ENCODE peak calls at places on chromosomes 1 and 21, in five cellular contexts. One of them, this sample, is unnamed.

GRCh38 chr1:63774617-63775417 is 1.0 kb downstream of the ROR1 start:
- DNase-seq in posterior cingulate gyrus: peak
- DNase-seq in GM12878: no peak
- DNase-seq in AG04450: no peak
- DNase-seq in stimulated activated CD4-positive, alpha-beta T cell treated with anti-CD3 and anti-CD28 coated beads, Interleukin-12 subunit alpha, Interleukin-12 subunit beta, amount 100 ng/mL, for 4 hours: peak
- DNase-seq in this sample: peak

GRCh38 chr21:38229260-38229877 is 27.4 kb upstream of the KCNJ15 start:
- DNase-seq in posterior cingulate gyrus: no peak
- DNase-seq in GM12878: no peak
- DNase-seq in AG04450: no peak
- DNase-seq in stimulated activated CD4-positive, alpha-beta T cell treated with anti-CD3 and anti-CD28 coated beads, Interleukin-12 subunit alpha, Interleukin-12 subunit beta, amount 100 ng/mL, for 4 hours: no peak
- DNase-seq in this sample: no peak

GRCh38 chr1:204126941-204127340 is 24.9 kb downstream of the ETNK2 start:
- DNase-seq in posterior cingulate gyrus: no peak
- DNase-seq in GM12878: no peak
- DNase-seq in AG04450: no peak
- DNase-seq in stimulated activated CD4-positive, alpha-beta T cell treated with anti-CD3 and anti-CD28 coated beads, Interleukin-12 subunit alpha, Interleukin-12 subunit beta, amount 100 ng/mL, for 4 hours: no peak
- DNase-seq in this sample: no peak

GRCh38 chr21:44931501-44932365 is 8.1 kb upstream of the SLX9 start:
- DNase-seq in posterior cingulate gyrus: no peak
- DNase-seq in GM12878: no peak
- DNase-seq in AG04450: no peak
- DNase-seq in stimulated activated CD4-positive, alpha-beta T cell treated with anti-CD3 and anti-CD28 coated beads, Interleukin-12 subunit alpha, Interleukin-12 subunit beta, amount 100 ng/mL, for 4 hours: no peak
- DNase-seq in this sample: no peak

GRCh38 chr21:45142469-45142868 is 68.1 kb downstream of the ADARB1 start:
- DNase-seq in posterior cingulate gyrus: no peak
- DNase-seq in GM12878: no peak
- DNase-seq in AG04450: no peak
- DNase-seq in stimulated activated CD4-positive, alpha-beta T cell treated with anti-CD3 and anti-CD28 coated beads, Interleukin-12 subunit alpha, Interleukin-12 subunit beta, amount 100 ng/mL, for 4 hours: no peak
- DNase-seq in this sample: no peak

GRCh38 chr1:152251391-152251790 is 27.4 kb upstream of the HRNR start:
- DNase-seq in posterior cingulate gyrus: no peak
- DNase-seq in GM12878: no peak
- DNase-seq in AG04450: no peak
- DNase-seq in stimulated activated CD4-positive, alpha-beta T cell treated with anti-CD3 and anti-CD28 coated beads, Interleukin-12 subunit alpha, Interleukin-12 subunit beta, amount 100 ng/mL, for 4 hours: no peak
- DNase-seq in this sample: no peak

GRCh38 chr1:11540773-11541160 is 61.8 kb downstream of the DISP3 start:
- DNase-seq in posterior cingulate gyrus: peak
- DNase-seq in GM12878: no peak
- DNase-seq in AG04450: no peak
- DNase-seq in stimulated activated CD4-positive, alpha-beta T cell treated with anti-CD3 and anti-CD28 coated beads, Interleukin-12 subunit alpha, Interleukin-12 subunit beta, amount 100 ng/mL, for 4 hours: no peak
- DNase-seq in this sample: no peak

GRCh38 chr1:173318788-173319187 is 111.7 kb upstream of the TNFSF4 start:
- DNase-seq in posterior cingulate gyrus: no peak
- DNase-seq in GM12878: no peak
- DNase-seq in AG04450: no peak
- DNase-seq in stimulated activated CD4-positive, alpha-beta T cell treated with anti-CD3 and anti-CD28 coated beads, Interleukin-12 subunit alpha, Interleukin-12 subunit beta, amount 100 ng/mL, for 4 hours: no peak
- DNase-seq in this sample: no peak

GRCh38 chr1:160373696-160374095 is 6.8 kb downstream of the NHLH1 start:
- DNase-seq in posterior cingulate gyrus: no peak
- DNase-seq in GM12878: no peak
- DNase-seq in AG04450: no peak
- DNase-seq in stimulated activated CD4-positive, alpha-beta T cell treated with anti-CD3 and anti-CD28 coated beads, Interleukin-12 subunit alpha, Interleukin-12 subunit beta, amount 100 ng/mL, for 4 hours: no peak
- DNase-seq in this sample: no peak

GRCh38 chr21:16194851-16195251 is 465.1 kb downstream of the USP25 start:
- DNase-seq in posterior cingulate gyrus: no peak
- DNase-seq in GM12878: no peak
- DNase-seq in AG04450: no peak
- DNase-seq in stimulated activated CD4-positive, alpha-beta T cell treated with anti-CD3 and anti-CD28 coated beads, Interleukin-12 subunit alpha, Interleukin-12 subunit beta, amount 100 ng/mL, for 4 hours: no peak
- DNase-seq in this sample: no peak

GRCh38 chr1:9326596-9326995 is 33.9 kb downstream of the SPSB1 start:
- DNase-seq in posterior cingulate gyrus: no peak
- DNase-seq in GM12878: no peak
- DNase-seq in AG04450: peak
- DNase-seq in stimulated activated CD4-positive, alpha-beta T cell treated with anti-CD3 and anti-CD28 coated beads, Interleukin-12 subunit alpha, Interleukin-12 subunit beta, amount 100 ng/mL, for 4 hours: no peak
- DNase-seq in this sample: no peak

GRCh38 chr1:192053661-192054060 is 104.6 kb upstream of the RGS18 start:
- DNase-seq in posterior cingulate gyrus: no peak
- DNase-seq in GM12878: no peak
- DNase-seq in AG04450: no peak
- DNase-seq in stimulated activated CD4-positive, alpha-beta T cell treated with anti-CD3 and anti-CD28 coated beads, Interleukin-12 subunit alpha, Interleukin-12 subunit beta, amount 100 ng/mL, for 4 hours: no peak
- DNase-seq in this sample: no peak

GRCh38 chr21:29360799-29361765 is 62.4 kb downstream of the BACH1 start:
- DNase-seq in posterior cingulate gyrus: no peak
- DNase-seq in GM12878: no peak
- DNase-seq in AG04450: no peak
- DNase-seq in stimulated activated CD4-positive, alpha-beta T cell treated with anti-CD3 and anti-CD28 coated beads, Interleukin-12 subunit alpha, Interleukin-12 subunit beta, amount 100 ng/mL, for 4 hours: no peak
- DNase-seq in this sample: no peak

GRCh38 chr1:971751-972506 is 5.6 kb downstream of the PLEKHN1 start:
- DNase-seq in posterior cingulate gyrus: no peak
- DNase-seq in GM12878: no peak
- DNase-seq in AG04450: no peak
- DNase-seq in stimulated activated CD4-positive, alpha-beta T cell treated with anti-CD3 and anti-CD28 coated beads, Interleukin-12 subunit alpha, Interleukin-12 subunit beta, amount 100 ng/mL, for 4 hours: no peak
- DNase-seq in this sample: no peak

GRCh38 chr1:212670882-212671281 is 28.8 kb downstream of the BATF3 start:
- DNase-seq in posterior cingulate gyrus: no peak
- DNase-seq in GM12878: no peak
- DNase-seq in AG04450: no peak
- DNase-seq in stimulated activated CD4-positive, alpha-beta T cell treated with anti-CD3 and anti-CD28 coated beads, Interleukin-12 subunit alpha, Interleukin-12 subunit beta, amount 100 ng/mL, for 4 hours: no peak
- DNase-seq in this sample: no peak

GRCh38 chr1:166017395-166017794 is 149.4 kb downstream of the FAM78B start:
- DNase-seq in posterior cingulate gyrus: no peak
- DNase-seq in GM12878: no peak
- DNase-seq in AG04450: no peak
- DNase-seq in stimulated activated CD4-positive, alpha-beta T cell treated with anti-CD3 and anti-CD28 coated beads, Interleukin-12 subunit alpha, Interleukin-12 subunit beta, amount 100 ng/mL, for 4 hours: no peak
- DNase-seq in this sample: no peak

GRCh38 chr1:22133247-22133927 is 9.5 kb downstream of the WNT4 start:
- DNase-seq in posterior cingulate gyrus: no peak
- DNase-seq in GM12878: no peak
- DNase-seq in AG04450: no peak
- DNase-seq in stimulated activated CD4-positive, alpha-beta T cell treated with anti-CD3 and anti-CD28 coated beads, Interleukin-12 subunit alpha, Interleukin-12 subunit beta, amount 100 ng/mL, for 4 hours: no peak
- DNase-seq in this sample: no peak

GRCh38 chr1:79781261-79781660 is 774.7 kb upstream of the ADGRL4 start:
- DNase-seq in posterior cingulate gyrus: no peak
- DNase-seq in GM12878: no peak
- DNase-seq in AG04450: no peak
- DNase-seq in stimulated activated CD4-positive, alpha-beta T cell treated with anti-CD3 and anti-CD28 coated beads, Interleukin-12 subunit alpha, Interleukin-12 subunit beta, amount 100 ng/mL, for 4 hours: no peak
- DNase-seq in this sample: no peak

GRCh38 chr1:34806396-34806795 is 13.6 kb downstream of the GJA4 start:
- DNase-seq in posterior cingulate gyrus: no peak
- DNase-seq in GM12878: no peak
- DNase-seq in AG04450: no peak
- DNase-seq in stimulated activated CD4-positive, alpha-beta T cell treated with anti-CD3 and anti-CD28 coated beads, Interleukin-12 subunit alpha, Interleukin-12 subunit beta, amount 100 ng/mL, for 4 hours: no peak
- DNase-seq in this sample: no peak

GRCh38 chr1:180353930-180354329 is 123.9 kb downstream of the LHX4 start:
- DNase-seq in posterior cingulate gyrus: no peak
- DNase-seq in GM12878: no peak
- DNase-seq in AG04450: no peak
- DNase-seq in stimulated activated CD4-positive, alpha-beta T cell treated with anti-CD3 and anti-CD28 coated beads, Interleukin-12 subunit alpha, Interleukin-12 subunit beta, amount 100 ng/mL, for 4 hours: no peak
- DNase-seq in this sample: no peak

GRCh38 chr1:244735404-244735803 is 82.5 kb downstream of the DESI2 start:
- DNase-seq in posterior cingulate gyrus: no peak
- DNase-seq in GM12878: peak
- DNase-seq in AG04450: no peak
- DNase-seq in stimulated activated CD4-positive, alpha-beta T cell treated with anti-CD3 and anti-CD28 coated beads, Interleukin-12 subunit alpha, Interleukin-12 subunit beta, amount 100 ng/mL, for 4 hours: no peak
- DNase-seq in this sample: peak